ENCODE peak calls at places on chromosomes 4 and X, in five cellular contexts. O, M, S, C and D are unnamed samples.

GRCh38 chrX:23770142-23770541 is 12.8 kb upstream of the SAT1 start:
- ATAC-seq in O (no peak), M (no peak), C (no peak), S (no peak), D (no peak)

GRCh38 chr4:133943081-133943480 is 258.5 kb downstream of the PABPC4L start:
- ATAC-seq in S (no peak), O (no peak), M (no peak), C (no peak), D (no peak)

GRCh38 chrX:17174671-17175070 is 200.3 kb upstream of the NHS start:
- ATAC-seq in O (no peak), C (no peak), S (no peak), M (no peak), D (no peak)

GRCh38 chr4:156898373-156899117 is 73.1 kb downstream of the PDGFC start:
- ATAC-seq in M (no peak), O (no peak), S (no peak), C (no peak), D (peak)

GRCh38 chr4:26763063-26763462 is 97.6 kb upstream of the STIM2 start:
- ATAC-seq in M (no peak), C (no peak), S (no peak), O (no peak), D (no peak)

GRCh38 chr4:116015549-116015948 is 902.1 kb upstream of the NDST4 start:
- ATAC-seq in C (no peak), S (no peak), M (no peak), O (no peak), D (no peak)

GRCh38 chrX:123728554-123728953 is 4.3 kb downstream of the THOC2 start:
- ATAC-seq in C (no peak), O (no peak), M (no peak), S (no peak), D (no peak)

GRCh38 chr4:71441186-71442169 is 102.7 kb downstream of the SLC4A4 start:
- ATAC-seq in S (no peak), O (no peak), C (no peak), M (no peak), D (no peak)

GRCh38 chr4:95188701-95189401 is 359.9 kb downstream of the UNC5C start:
- ATAC-seq in M (no peak), S (no peak), C (no peak), O (no peak), D (no peak)

GRCh38 chr4:186445040-186445439 is 110.3 kb downstream of the MTNR1A start:
- ATAC-seq in O (no peak), S (no peak), C (no peak), M (no peak), D (no peak)

GRCh38 chr4:128635939-128636551 is 173.5 kb upstream of the JADE1 start:
- ATAC-seq in S (peak), C (no peak), O (no peak), M (no peak), D (no peak)

GRCh38 chr4:26094076-26094475 is 180.1 kb downstream of the SMIM20 start:
- ATAC-seq in S (no peak), M (no peak), C (peak), O (no peak), D (peak)

GRCh38 chrX:74500067-74500466 is 78.8 kb downstream of the SLC16A2 start:
- ATAC-seq in O (no peak), S (no peak), M (no peak), C (no peak), D (no peak)
- H3K4me3 ChIP-seq in O (no peak), S (no peak), M (no peak), C (no peak), D (no peak)

GRCh38 chr4:75841641-75842520 is 60.4 kb downstream of the PPEF2 start:
- ATAC-seq in S (no peak), C (no peak), M (no peak), O (no peak), D (no peak)
- TF ChIP-seq POLR2A in S (no peak), C (no peak), M (no peak), O (no peak), D (no peak)

DNA sequence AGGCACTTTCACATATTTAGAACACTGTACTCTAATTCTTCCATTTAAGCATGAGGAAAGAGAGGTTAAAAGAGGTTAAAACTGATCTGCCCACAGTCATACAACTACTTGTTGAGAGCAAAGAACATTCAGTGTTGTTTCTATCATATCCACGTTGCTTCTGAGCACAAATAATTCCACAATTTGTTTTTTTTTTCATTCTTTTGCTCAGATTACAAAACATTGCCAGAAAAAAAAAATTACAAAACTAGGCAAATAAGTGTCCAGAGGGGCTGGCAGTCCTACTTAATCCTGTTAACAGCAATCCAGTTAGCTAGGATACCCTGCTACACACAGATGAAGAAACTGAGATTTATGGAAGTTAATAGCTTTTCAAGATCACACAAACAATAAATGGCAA is 6.3 kb upstream of the USP53 start:
- ATAC-seq in M (no peak), O (no peak), S (no peak), C (no peak), D (peak)
- H3K4me3 ChIP-seq in M (no peak), O (no peak), S (no peak), C (no peak), D (no peak)

GRCh38 chr4:139562067-139562684 is 6.2 kb upstream of the SETD7 start:
- ATAC-seq in M (no peak), S (no peak), C (no peak), O (no peak), D (no peak)

GRCh38 chr4:139562839-139563238 is 6.8 kb upstream of the SETD7 start:
- ATAC-seq in C (no peak), M (no peak), O (no peak), S (no peak), D (no peak)

GRCh38 chr4:139564502-139564901 is 8.5 kb upstream of the SETD7 start:
- ATAC-seq in S (no peak), C (no peak), O (no peak), M (peak), D (no peak)

GRCh38 chr4:139560396-139561084 is 4.5 kb upstream of the SETD7 start:
- ATAC-seq in O (no peak), M (no peak), S (no peak), C (no peak), D (peak)

DNA sequence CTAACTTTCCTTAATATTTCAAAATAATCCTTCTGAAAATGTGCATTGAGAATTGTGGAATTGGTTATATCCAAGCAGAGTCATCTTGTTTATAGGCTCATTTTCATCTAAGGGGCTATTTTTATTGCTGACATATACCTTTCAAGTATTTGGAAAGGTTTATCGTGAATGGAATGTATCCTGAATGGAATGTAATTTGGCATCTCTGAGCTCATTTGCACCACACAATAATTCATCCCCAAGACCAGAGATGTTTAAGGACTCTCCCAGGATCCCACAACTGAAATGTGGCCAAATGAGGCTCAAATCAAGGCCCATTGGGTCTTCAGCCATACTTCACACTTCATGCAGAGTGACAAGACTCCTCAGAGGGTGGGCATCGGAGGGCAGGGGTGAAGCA is 7.5 kb upstream of the SETD7 start:
- ATAC-seq in C (no peak), S (no peak), O (no peak), M (no peak), D (no peak)
- TF ChIP-seq POLR2A in C (no peak), S (no peak), O (no peak), M (no peak), D (no peak)

DNA sequence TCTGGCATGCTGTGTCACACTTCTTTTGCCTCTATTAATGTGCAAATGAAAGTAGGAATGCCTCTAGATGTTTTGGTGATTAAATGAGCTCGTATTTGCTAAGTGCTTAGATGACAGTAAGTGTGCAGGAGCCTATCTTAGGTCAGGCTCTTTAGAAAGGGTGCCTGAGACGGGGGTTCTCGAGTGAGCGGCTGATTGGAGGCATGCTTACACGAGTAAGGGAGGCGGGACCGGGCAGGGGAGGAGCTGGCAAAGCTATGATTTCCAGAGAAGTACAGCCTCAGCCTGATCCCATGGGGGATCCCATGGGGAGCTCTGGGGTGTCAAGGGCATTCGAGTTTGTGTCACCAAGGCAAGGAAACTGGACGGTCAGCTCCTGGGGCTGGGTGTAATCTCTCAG is 44.8 kb downstream of the CLDN34 start:
- ATAC-seq in S (no peak), M (no peak), O (no peak), C (no peak), D (no peak)
- H3K4me3 ChIP-seq in S (no peak), M (no peak), O (no peak), C (no peak), D (no peak)

DNA sequence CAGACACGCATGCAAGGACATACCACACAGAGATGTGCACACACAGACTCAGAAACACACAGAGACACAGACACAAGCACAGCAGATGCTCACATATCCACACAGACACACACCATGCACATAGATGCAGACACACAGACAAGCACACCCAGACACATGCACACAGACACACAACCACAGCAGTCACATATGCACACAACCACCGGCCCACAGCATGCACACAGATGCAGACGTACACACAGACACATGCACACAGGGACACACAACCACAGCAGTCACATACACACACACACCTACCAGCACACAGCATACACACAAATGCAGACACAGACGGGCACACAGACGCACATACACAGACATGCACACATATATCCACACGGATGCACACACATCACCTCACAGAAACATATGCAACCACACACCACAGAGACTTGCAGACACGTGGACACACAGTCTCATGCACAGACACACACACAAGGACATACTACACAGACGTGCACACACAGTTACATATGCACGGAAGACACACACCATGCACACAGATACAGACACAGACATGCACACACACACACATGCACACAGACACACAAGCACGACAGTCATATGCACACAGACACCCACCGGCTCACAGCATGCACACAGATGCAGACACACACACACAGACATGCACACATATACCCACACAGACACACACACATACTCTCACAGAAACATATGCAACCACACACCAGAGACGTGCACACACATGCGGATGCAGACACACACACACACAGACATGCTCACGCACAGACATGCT is 25.2 kb upstream of the SLC25A6 start:
- ATAC-seq in C (no peak), S (no peak), M (no peak), O (no peak), D (no peak)
- TF ChIP-seq POLR2A in C (no peak), S (no peak), M (no peak), O (no peak), D (no peak)